ENCODE peak calls at places on chromosome 2, in six cellular contexts. K is lower lobe of right lung, P is heart right ventricle, Y is neural progenitor cell, M is GM23338, D is HCT116. S is an unnamed sample.

GRCh38 chr2:46091004-46091403 is 206.2 kb upstream of the EPAS1 start:
- DNase-seq in P (no peak), Y (peak; percentile 6), D (no peak), M (peak; percentile 32), K (no peak), S (peak; percentile 23)

GRCh38 chr2:27776097-27776496 is 4.6 kb downstream of the MRPL33 start:
- DNase-seq in Y (no peak), P (peak; percentile 37), K (no peak), M (no peak), D (no peak), S (no peak)

GRCh38 chr2:64157792-64158191 is 13.6 kb upstream of the PELI1 start:
- DNase-seq in P (no peak), M (no peak), Y (no peak), D (no peak), K (no peak), S (no peak)

GRCh38 chr2:186129767-186130581 is 356.1 kb upstream of the ZC3H15 start:
- DNase-seq in M (peak; percentile 44), K (no peak), P (no peak), Y (no peak), D (peak; percentile 42), S (no peak)

GRCh38 chr2:13414907-13415306 is 698.2 kb downstream of the TRIB2 start:
- DNase-seq in D (no peak), M (no peak), P (no peak), Y (peak; percentile 7), K (no peak), S (no peak)

GRCh38 chr2:101630224-101630949 is 67.1 kb upstream of the MAP4K4 start:
- DNase-seq in M (no peak), Y (no peak), K (peak; percentile 76), D (no peak), P (no peak), S (no peak)

GRCh38 chr2:124894199-124894598 is 869.1 kb downstream of the CNTNAP5 start:
- DNase-seq in D (no peak), K (no peak), P (no peak), M (no peak), Y (no peak), S (no peak)

GRCh38 chr2:240252191-240252871 is 111.9 kb upstream of the OTOS start:
- DNase-seq in M (no peak), K (peak; percentile 44), P (no peak), D (no peak), Y (no peak), S (no peak)

GRCh38 chr2:179691235-179691634 is 170.2 kb downstream of the ZNF385B start:
- DNase-seq in Y (no peak), M (no peak), K (no peak), D (no peak), P (no peak), S (no peak)

GRCh38 chr2:98702127-98702802 is 28.7 kb downstream of the MGAT4A start:
- DNase-seq in M (no peak), Y (no peak), P (peak; percentile 33), K (no peak), D (no peak), S (no peak)

GRCh38 chr2:231680992-231681852 is 27.1 kb upstream of the PTMA start:
- DNase-seq in M (peak; percentile 95), D (no peak), K (peak; percentile 91), P (peak; percentile 91), Y (peak; percentile 97), S (peak; percentile 84)

GRCh38 chr2:61016392-61017002 is 1.0 kb upstream of the PEX13 start:
- DNase-seq in K (peak; percentile 51), Y (peak; percentile 12), P (no peak), D (no peak), M (peak; percentile 32), S (no peak)

GRCh38 chr2:170815746-170816498 is 765 bp upstream of the GAD1 start:
- DNase-seq in P (peak; percentile 48), M (peak; percentile 94), K (peak; percentile 68), D (peak; percentile 57), Y (peak; percentile 94), S (peak; percentile 85)

GRCh38 chr2:12318427-12319057 is 398.2 kb upstream of the TRIB2 start:
- DNase-seq in P (no peak), Y (no peak), D (no peak), K (no peak), M (no peak), S (no peak)

GRCh38 chr2:60489269-60489668 is 64.2 kb downstream of the BCL11A start:
- DNase-seq in D (no peak), Y (no peak), M (no peak), P (peak; percentile 47), K (no peak), S (no peak)

GRCh38 chr2:113251118-113251517 is 27.6 kb downstream of the PAX8 start:
- DNase-seq in M (no peak), Y (no peak), K (no peak), D (no peak), P (no peak), S (no peak)

GRCh38 chr2:140929866-140930265 is 1201.0 kb downstream of the LRP1B start:
- DNase-seq in M (no peak), P (no peak), D (no peak), K (no peak), Y (no peak), S (no peak)

GRCh38 chr2:66437055-66437454 is 2.1 kb downstream of the MEIS1 start:
- DNase-seq in Y (no peak), M (no peak), P (no peak), D (no peak), K (no peak), S (no peak)

GRCh38 chr2:10901160-10901559 is 10.6 kb upstream of the KCNF1 start:
- DNase-seq in Y (no peak), M (no peak), K (no peak), D (peak; percentile 33), P (no peak), S (no peak)

GRCh38 chr2:74089816-74090745 is 57.6 kb downstream of the BOLA3 start:
- DNase-seq in P (no peak), D (no peak), M (no peak), K (no peak), Y (no peak), S (no peak)
- H3K36me3 ChIP-seq in P (no peaks in the 10 kb centered on the region), D (peaks cover 11% of the 10 kb centered on the region), M (peaks cover 4% of the 10 kb centered on the region), K (peaks cover 99% of the 10 kb centered on the region), Y (no peaks in the 10 kb centered on the region), S (peaks cover 96% of the 10 kb centered on the region)

DNA sequence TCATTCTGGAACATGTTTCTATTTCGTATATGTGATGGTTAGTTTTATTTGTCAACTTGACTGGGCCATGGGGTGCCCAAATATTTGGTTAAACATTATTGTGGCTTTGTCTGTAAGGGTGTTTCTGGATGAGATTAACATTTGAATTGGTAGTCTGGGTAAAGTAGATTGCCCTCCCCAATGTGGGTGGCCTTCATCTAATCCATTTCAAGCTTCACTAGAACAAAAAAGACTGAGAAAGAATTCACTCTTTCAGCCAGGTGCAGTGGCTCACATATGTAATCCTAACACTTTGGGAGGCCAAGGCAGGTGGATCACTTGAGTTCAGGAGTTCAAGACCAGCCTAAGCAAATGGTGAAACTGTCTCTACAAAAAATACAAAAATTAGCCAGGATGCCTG is 55.7 kb upstream of the TANC1 start:
- DNase-seq in Y (peak; percentile 24), D (no peak), K (no peak), P (no peak), M (peak; percentile 32), S (no peak)
- H3K36me3 ChIP-seq in Y (no peaks in the 10 kb centered on the region), D (no peaks in the 10 kb centered on the region), K (no peaks in the 10 kb centered on the region), P (no peaks in the 10 kb centered on the region), M (no peaks in the 10 kb centered on the region), S (no peaks in the 10 kb centered on the region)

DNA sequence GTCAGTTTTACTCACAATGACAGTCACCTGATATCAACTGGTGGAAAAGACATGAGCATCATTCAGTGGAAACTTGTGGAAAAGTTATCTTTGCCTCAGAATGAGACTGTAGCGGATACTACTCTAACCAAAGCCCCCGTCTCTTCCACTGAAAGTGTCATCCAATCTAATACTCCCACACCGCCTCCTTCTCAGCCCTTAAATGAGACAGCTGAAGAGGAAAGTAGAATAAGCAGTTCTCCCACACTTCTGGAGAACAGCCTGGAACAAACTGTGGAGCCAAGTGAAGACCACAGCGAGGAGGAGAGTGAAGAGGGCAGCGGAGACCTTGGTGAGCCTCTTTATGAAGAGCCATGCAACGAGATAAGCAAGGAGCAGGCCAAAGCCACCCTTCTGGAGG is 31.2 kb downstream of the COX7A2L start:
- DNase-seq in D (no peak), P (no peak), M (no peak), K (no peak), Y (no peak), S (no peak)
- H3K36me3 ChIP-seq in D (peaks cover 10% of the 10 kb centered on the region), P (no peaks in the 10 kb centered on the region), M (peaks cover 34% of the 10 kb centered on the region), K (peaks cover 94% of the 10 kb centered on the region), Y (peaks cover 4% of the 10 kb centered on the region), S (peaks cover 57% of the 10 kb centered on the region)

GRCh38 chr2:168700615-168701245 is 101.7 kb upstream of the NOSTRIN start:
- DNase-seq in Y (no peak), P (no peak), D (no peak), M (no peak), K (no peak), S (no peak)
- H3K36me3 ChIP-seq in Y (no peaks in the 10 kb centered on the region), P (no peaks in the 10 kb centered on the region), D (no peaks in the 10 kb centered on the region), M (no peaks in the 10 kb centered on the region), K (no peaks in the 10 kb centered on the region), S (peaks cover 2% of the 10 kb centered on the region)

DNA sequence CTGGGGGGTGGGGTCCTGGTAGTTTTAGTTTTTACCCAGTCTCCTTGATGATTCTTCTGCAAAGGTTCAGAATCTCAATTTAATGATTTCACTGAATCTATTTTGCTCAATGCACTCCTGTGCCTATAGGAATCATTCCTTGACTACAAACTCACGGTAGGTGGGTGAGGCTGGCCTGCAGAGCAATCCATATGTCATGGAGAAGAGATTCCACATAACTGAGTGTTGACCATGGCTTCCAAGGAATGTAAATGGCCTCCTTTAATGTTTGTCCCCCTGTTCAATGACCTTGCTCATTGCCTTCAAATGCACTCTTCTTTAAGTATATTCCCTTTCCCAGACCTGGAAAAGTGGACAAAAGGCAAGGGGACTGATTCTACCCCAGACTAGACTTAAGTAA is 12.5 kb downstream of the FAP start:
- DNase-seq in K (no peak), P (no peak), D (no peak), M (no peak), Y (no peak), S (no peak)
- H3K36me3 ChIP-seq in K (no peaks in the 10 kb centered on the region), P (no peaks in the 10 kb centered on the region), D (no peaks in the 10 kb centered on the region), M (no peaks in the 10 kb centered on the region), Y (no peaks in the 10 kb centered on the region), S (no peaks in the 10 kb centered on the region)

DNA sequence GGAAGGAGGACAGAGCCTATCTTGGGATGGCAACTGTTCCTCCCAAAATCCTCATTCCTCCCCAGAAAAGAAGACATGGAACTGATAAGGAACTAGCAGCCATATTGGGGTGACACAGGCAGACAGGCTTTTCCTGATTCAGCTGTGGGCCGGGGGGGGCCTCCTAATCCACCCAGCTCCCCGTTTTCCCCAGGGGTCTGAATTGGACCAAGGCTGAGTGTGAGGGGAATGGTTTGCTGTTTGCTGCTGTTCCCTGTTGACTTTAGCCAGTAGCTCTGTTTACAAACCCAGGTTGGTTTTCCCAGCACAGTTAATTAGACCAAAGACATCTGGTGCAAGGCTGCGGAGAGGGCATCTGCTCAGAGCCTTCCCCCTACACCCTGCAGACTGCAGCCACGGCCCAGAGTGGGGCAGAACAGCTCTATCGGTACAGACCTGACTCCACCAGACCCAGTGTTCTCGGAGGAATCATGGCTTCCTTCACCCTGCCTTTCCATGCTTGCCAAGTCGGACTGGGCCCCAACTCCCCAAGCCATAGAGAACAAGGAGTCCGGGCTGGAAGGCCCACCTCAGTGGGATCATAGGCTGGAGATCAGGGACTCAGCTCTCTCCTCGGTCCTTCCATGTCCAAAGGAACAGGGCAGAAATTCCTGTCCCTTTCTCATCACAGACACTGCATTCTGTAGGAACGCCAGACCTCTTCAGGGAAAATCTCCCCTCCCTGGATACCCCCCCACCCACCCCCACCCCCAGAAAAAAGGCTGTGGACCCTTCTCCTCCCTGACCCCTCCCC is 1.7 kb upstream of the PKDCC start:
- DNase-seq in M (no peak), P (no peak), D (no peak), Y (peak; percentile 63), K (no peak), S (peak; percentile 69)
- H3K36me3 ChIP-seq in M (no peaks in the 10 kb centered on the region), P (no peaks in the 10 kb centered on the region), D (no peaks in the 10 kb centered on the region), Y (no peaks in the 10 kb centered on the region), K (no peaks in the 10 kb centered on the region), S (no peaks in the 10 kb centered on the region)